ENCODE peak calls at places on chromosomes 4 and X, in four cellular contexts. One of them, this sample, is unnamed.

GRCh38 chrX:85379174-85379907 is at the start of gene POF1B:
- DNase-seq in AG08395: no peak
- DNase-seq in Right ventricle myocardium superior: no peak
- DNase-seq in uterus: no peak
- DNase-seq in this sample: no peak

GRCh38 chr4:99301376-99302164 is 10.8 kb upstream of the ADH1A start:
- DNase-seq in uterus: peak
- DNase-seq in AG08395: no peak
- DNase-seq in Right ventricle myocardium superior: no peak
- DNase-seq in this sample: no peak

GRCh38 chr4:2409381-2409783 is 9.1 kb downstream of the ZFYVE28 start:
- DNase-seq in Right ventricle myocardium superior: no peak
- DNase-seq in AG08395: no peak
- DNase-seq in uterus: no peak
- DNase-seq in this sample: no peak

GRCh38 chr4:102553982-102554381 is 52.8 kb downstream of the NFKB1 start:
- DNase-seq in Right ventricle myocardium superior: no peak
- DNase-seq in uterus: no peak
- DNase-seq in AG08395: no peak
- DNase-seq in this sample: no peak

GRCh38 chr4:185921583-185922555 is 109.9 kb upstream of the SORBS2 start:
- DNase-seq in uterus: no peak
- DNase-seq in Right ventricle myocardium superior: no peak
- DNase-seq in AG08395: peak
- DNase-seq in this sample: no peak

GRCh38 chr4:142379277-142380051 is 466.6 kb downstream of the INPP4B start:
- DNase-seq in Right ventricle myocardium superior: no peak
- DNase-seq in uterus: no peak
- DNase-seq in AG08395: peak
- DNase-seq in this sample: no peak

GRCh38 chrX:13923845-13924244 is 105.8 kb downstream of the GEMIN8 start:
- DNase-seq in uterus: no peak
- DNase-seq in AG08395: no peak
- DNase-seq in Right ventricle myocardium superior: no peak
- DNase-seq in this sample: no peak

GRCh38 chr4:73800206-73800605 is 36.3 kb upstream of the CXCL6 start:
- DNase-seq in AG08395: no peak
- DNase-seq in Right ventricle myocardium superior: no peak
- DNase-seq in uterus: no peak
- DNase-seq in this sample: no peak

GRCh38 chrX:44431206-44431605 is 87.7 kb upstream of the EFHC2 start:
- DNase-seq in AG08395: peak
- DNase-seq in uterus: no peak
- DNase-seq in Right ventricle myocardium superior: no peak
- DNase-seq in this sample: no peak